ENCODE peak calls at places on chromosomes 7 and 10, in six cellular contexts. X is stomach, Q is nephron progenitor cell, B is B cell, Z is progenitor cell of endocrine pancreas, O is upper lobe of right lung. H is an unnamed sample.

GRCh38 chr7:92179393-92179924 is 517 bp upstream of the LRRD1 start:
- DNase-seq in X (no peak), Q (no peak), Z (no peak), B (no peak), O (no peak), H (no peak)

GRCh38 chr10:133159611-133159949 is 439 bp upstream of the KNDC1 start:
- DNase-seq in X (no peak), Q (no peak), O (no peak), B (no peak), Z (no peak), H (no peak)

GRCh38 chr7:41103331-41103730 is 599.6 kb downstream of the INHBA start:
- DNase-seq in X (no peak), B (no peak), Z (no peak), O (no peak), Q (no peak), H (no peak)

GRCh38 chr7:27171636-27172387 is 2.3 kb downstream of the HOXA10 start:
- DNase-seq in X (no peak), O (peak), B (no peak), Q (peak), Z (no peak), H (no peak)

GRCh38 chr10:70679498-70679897 is 7.2 kb downstream of the ADAMTS14 start:
- DNase-seq in Q (no peak), X (no peak), B (no peak), O (no peak), Z (no peak), H (no peak)

GRCh38 chr7:47300472-47301021 is 281.4 kb downstream of the TNS3 start:
- DNase-seq in Q (no peak), X (no peak), O (no peak), Z (no peak), B (no peak), H (no peak)

GRCh38 chr10:97921581-97922377 is 72.1 kb downstream of the GOLGA7B start:
- DNase-seq in O (peak), Z (no peak), X (peak), B (no peak), Q (no peak), H (no peak)

GRCh38 chr7:125668321-125668993 is 738.8 kb upstream of the POT1 start:
- DNase-seq in Q (no peak), Z (no peak), X (no peak), B (no peak), O (no peak), H (no peak)

GRCh38 chr10:61835069-61835908 is 66.2 kb upstream of the ARID5B start:
- DNase-seq in Z (no peak), B (no peak), Q (no peak), X (peak), O (no peak), H (no peak)

GRCh38 chr7:69067397-69067796 is 530.9 kb upstream of the AUTS2 start:
- DNase-seq in X (peak), B (no peak), Z (no peak), Q (peak), O (peak), H (no peak)

GRCh38 chr7:157759246-157759805 is 422.5 kb downstream of the DNAJB6 start:
- DNase-seq in Q (no peak), B (no peak), O (no peak), Z (no peak), X (no peak), H (no peak)

GRCh38 chr10:57169597-57169996 is 808.5 kb upstream of the ZWINT start:
- DNase-seq in X (no peak), Z (no peak), O (no peak), Q (no peak), B (no peak), H (no peak)

GRCh38 chr7:47477191-47478016 is 104.5 kb downstream of the TNS3 start:
- DNase-seq in B (no peak), Z (no peak), Q (no peak), O (no peak), X (no peak), H (no peak)

GRCh38 chr7:128103498-128104108 is 72.4 kb upstream of the LRRC4 start:
- DNase-seq in Z (no peak), B (no peak), X (no peak), Q (no peak), O (no peak), H (no peak)

GRCh38 chr10:17984056-17984455 is 32.3 kb downstream of the SLC39A12 start:
- DNase-seq in Q (no peak), Z (no peak), B (no peak), X (no peak), O (no peak), H (no peak)

GRCh38 chr7:42233939-42234338 is 3.1 kb downstream of the GLI3 start:
- DNase-seq in Z (no peak), B (no peak), X (no peak), O (no peak), Q (no peak), H (no peak)

GRCh38 chr7:8260871-8261707 is 878 bp downstream of the ICA1 start:
- DNase-seq in O (peak), X (peak), Q (no peak), B (no peak), Z (peak), H (no peak)

GRCh38 chr10:118041316-118041715 is 5.4 kb downstream of the RAB11FIP2 start:
- DNase-seq in X (no peak), B (no peak), Z (no peak), Q (no peak), O (no peak), H (no peak)

GRCh38 chr7:132462478-132462877 is 113.8 kb downstream of the PLXNA4 start:
- DNase-seq in O (no peak), Z (no peak), B (no peak), X (no peak), Q (no peak), H (no peak)

GRCh38 chr10:86361134-86362128 is 5.2 kb downstream of the GRID1 start:
- DNase-seq in B (no peak), Z (no peak), X (no peak), O (peak), Q (no peak), H (no peak)

GRCh38 chr7:142571581-142571980 is 177.7 kb upstream of the PRSS1 start:
- DNase-seq in Q (no peak), X (no peak), O (no peak), B (no peak), Z (no peak), H (no peak)

GRCh38 chr10:112435013-112435619 is 11.6 kb downstream of the ZDHHC6 start:
- DNase-seq in Z (no peak), Q (no peak), O (no peak), X (no peak), B (no peak), H (no peak)

GRCh38 chr7:24318326-24318725 is 34.3 kb downstream of the NPY start:
- DNase-seq in Z (no peak), Q (peak), O (no peak), X (no peak), B (no peak), H (no peak)

GRCh38 chr7:151817981-151818673 is 58.8 kb downstream of the PRKAG2 start:
- DNase-seq in O (peak), Q (no peak), B (no peak), Z (no peak), X (no peak), H (no peak)

GRCh38 chr10:80416401-80417098 is 8.2 kb downstream of the PRXL2A start:
- DNase-seq in B (no peak), O (no peak), Q (peak), X (peak), Z (no peak), H (no peak)

GRCh38 chr7:159193543-159193942 is 48.9 kb upstream of the VIPR2 start:
- DNase-seq in Q (no peak), X (no peak), Z (no peak), O (no peak), B (no peak), H (no peak)

GRCh38 chr7:69211739-69212138 is 386.5 kb upstream of the AUTS2 start:
- DNase-seq in O (no peak), X (no peak), Q (no peak), B (no peak), Z (no peak), H (no peak)

GRCh38 chr10:132434405-132435005 is 37.5 kb downstream of the PWWP2B start:
- DNase-seq in X (no peak), Z (no peak), Q (no peak), O (peak), B (peak), H (no peak)

GRCh38 chr7:50394315-50394714 is 55.8 kb downstream of the FIGNL1 start:
- DNase-seq in O (no peak), X (no peak), B (no peak), Q (no peak), Z (no peak), H (no peak)

GRCh38 chr10:53598914-53599313 is 826.3 kb upstream of the MBL2 start:
- DNase-seq in X (no peak), Q (no peak), B (no peak), Z (no peak), O (no peak), H (no peak)

GRCh38 chr10:132104471-132105301 is 38.9 kb downstream of the JAKMIP3 start:
- DNase-seq in Q (no peak), X (peak), O (peak), B (no peak), Z (peak), H (no peak)

GRCh38 chr10:101415884-101416283 is 61.9 kb downstream of the BTRC start:
- DNase-seq in Q (no peak), X (no peak), B (no peak), Z (no peak), O (no peak), H (no peak)

GRCh38 chr7:113159746-113160339 is 41.5 kb upstream of the SMIM30 start:
- DNase-seq in Z (no peak), O (no peak), X (no peak), Q (peak), B (no peak), H (no peak)

GRCh38 chr7:18426564-18427226 is 68.9 kb upstream of the HDAC9 start:
- DNase-seq in B (no peak), Z (no peak), X (no peak), O (no peak), Q (no peak), H (no peak)

GRCh38 chr7:150383710-150384397 is 4.7 kb downstream of the ZNF775 start:
- DNase-seq in O (peak), X (no peak), Q (peak), B (no peak), Z (peak), H (no peak)

GRCh38 chr7:94908204-94909022 is 1.0 kb downstream of the PPP1R9A start:
- DNase-seq in B (no peak), O (peak), Z (peak), X (peak), Q (peak), H (no peak)

GRCh38 chr7:7884855-7885254 is 83.7 kb upstream of the GLCCI1 start:
- DNase-seq in O (no peak), X (no peak), Z (no peak), B (no peak), Q (no peak), H (no peak)

GRCh38 chr7:43537765-43538403 is 45.0 kb upstream of the STK17A start:
- DNase-seq in X (no peak), O (no peak), B (no peak), Z (no peak), Q (no peak), H (no peak)

DNA sequence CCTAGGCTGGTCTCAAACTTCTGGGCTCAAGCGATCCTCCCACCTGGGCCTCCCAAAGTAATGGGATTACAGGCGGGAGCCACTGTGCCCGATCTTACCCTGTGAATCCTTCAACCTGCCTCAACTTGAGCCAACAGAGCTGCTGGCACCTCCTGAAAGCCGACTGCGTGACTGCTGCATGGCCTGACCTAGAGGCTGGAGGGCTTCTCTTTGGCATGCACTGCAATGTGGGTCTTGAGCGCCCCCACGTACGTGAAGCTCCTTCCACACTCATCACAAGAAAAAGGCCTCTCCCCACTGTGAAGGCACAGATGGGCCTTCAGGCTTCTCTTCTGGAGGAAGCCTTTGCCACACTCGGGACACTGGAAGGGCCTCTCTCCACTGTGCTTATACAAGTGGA is 12.9 kb upstream of the ZNF786 start:
- DNase-seq in Q (no peak), Z (no peak), O (peak), B (no peak), X (no peak), H (no peak)
- TF ChIP-seq CTCF in Q (no peak), Z (no peak), O (no peak), B (no peak), X (no peak), H (no peak)

GRCh38 chr7:35185908-35186731 is 67.8 kb downstream of the TBX20 start:
- DNase-seq in O (no peak), Q (peak), X (no peak), Z (peak), B (no peak), H (no peak)
- TF ChIP-seq CTCF in O (no peak), Q (no peak), X (no peak), Z (peak), B (no peak), H (no peak)

GRCh38 chr10:79267449-79267848 is 79.8 kb upstream of the PPIF start:
- DNase-seq in X (no peak), Z (no peak), B (no peak), Q (no peak), O (no peak), H (no peak)
- TF ChIP-seq CTCF in X (no peak), Z (no peak), B (peak), Q (no peak), O (peak), H (no peak)

DNA sequence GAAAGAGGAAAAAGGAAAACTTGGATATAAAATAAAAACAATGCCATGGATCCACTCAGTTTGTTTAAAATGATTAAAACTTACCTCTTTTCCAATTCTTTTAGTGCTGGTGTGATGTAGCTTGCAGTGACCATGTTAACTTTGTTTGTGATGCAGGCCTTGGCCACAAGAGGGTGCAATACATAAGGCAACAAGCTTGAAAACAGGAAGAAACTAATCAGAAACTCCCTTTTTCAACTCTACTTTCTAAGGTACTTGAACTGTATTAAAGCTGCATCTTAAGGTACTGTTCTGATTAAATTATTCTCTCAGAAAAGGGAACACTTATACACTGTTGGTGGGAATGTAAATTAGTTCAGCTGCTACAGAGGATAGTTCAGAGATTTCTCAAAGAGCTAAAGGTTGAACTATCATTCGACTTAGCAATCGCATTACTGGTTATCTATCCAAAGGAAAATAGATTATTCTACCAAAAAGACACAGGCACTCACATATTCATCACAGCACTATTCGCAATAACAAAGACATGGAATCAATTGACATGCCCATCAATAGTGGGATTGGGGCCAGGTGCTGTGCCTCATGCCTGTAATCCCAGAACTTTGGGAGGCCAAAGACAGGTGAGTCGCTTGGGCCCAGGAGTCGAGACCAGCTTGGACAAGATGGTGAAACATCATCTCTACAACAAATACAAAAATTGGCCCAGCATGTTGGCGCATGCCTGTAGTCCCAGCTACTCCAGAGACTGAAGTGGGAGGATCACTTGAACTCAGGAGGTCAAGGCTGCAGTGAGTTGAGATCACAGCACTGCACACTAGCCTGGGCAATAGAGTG is 50.9 kb downstream of the AASS start:
- DNase-seq in Q (peak), O (no peak), B (peak), X (peak), Z (peak), H (peak)
- TF ChIP-seq CTCF in Q (peak), O (peak), B (peak), X (peak), Z (peak), H (peak)

DNA sequence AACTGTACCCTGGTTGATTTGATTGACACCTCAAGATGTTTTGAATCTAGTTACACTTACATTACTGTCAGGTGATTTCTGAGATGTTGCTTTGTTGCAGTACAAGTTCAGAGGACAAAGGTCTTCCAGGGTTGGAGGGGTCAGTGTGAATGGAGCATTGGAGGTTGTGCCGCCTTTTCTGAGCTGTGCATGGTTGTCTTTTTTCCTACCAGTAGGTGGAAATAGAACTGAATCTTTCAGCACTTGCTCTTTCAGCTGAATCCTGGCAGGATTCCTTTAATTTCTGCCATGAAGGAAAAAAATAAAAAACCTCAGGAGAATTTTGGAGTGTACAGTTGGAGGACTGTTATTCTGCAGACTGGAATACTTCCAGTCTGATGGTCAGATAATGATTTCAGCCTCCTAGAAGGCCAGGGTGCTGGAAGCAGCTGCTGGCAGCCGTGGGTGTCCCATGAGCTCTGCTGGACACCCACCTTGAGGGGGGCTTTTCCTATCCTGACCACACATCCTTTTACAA is 82.7 kb downstream of the PLCE1 start:
- DNase-seq in X (no peak), B (no peak), O (no peak), Z (no peak), Q (no peak), H (no peak)
- TF ChIP-seq CTCF in X (no peak), B (no peak), O (peak), Z (peak), Q (no peak), H (no peak)

DNA sequence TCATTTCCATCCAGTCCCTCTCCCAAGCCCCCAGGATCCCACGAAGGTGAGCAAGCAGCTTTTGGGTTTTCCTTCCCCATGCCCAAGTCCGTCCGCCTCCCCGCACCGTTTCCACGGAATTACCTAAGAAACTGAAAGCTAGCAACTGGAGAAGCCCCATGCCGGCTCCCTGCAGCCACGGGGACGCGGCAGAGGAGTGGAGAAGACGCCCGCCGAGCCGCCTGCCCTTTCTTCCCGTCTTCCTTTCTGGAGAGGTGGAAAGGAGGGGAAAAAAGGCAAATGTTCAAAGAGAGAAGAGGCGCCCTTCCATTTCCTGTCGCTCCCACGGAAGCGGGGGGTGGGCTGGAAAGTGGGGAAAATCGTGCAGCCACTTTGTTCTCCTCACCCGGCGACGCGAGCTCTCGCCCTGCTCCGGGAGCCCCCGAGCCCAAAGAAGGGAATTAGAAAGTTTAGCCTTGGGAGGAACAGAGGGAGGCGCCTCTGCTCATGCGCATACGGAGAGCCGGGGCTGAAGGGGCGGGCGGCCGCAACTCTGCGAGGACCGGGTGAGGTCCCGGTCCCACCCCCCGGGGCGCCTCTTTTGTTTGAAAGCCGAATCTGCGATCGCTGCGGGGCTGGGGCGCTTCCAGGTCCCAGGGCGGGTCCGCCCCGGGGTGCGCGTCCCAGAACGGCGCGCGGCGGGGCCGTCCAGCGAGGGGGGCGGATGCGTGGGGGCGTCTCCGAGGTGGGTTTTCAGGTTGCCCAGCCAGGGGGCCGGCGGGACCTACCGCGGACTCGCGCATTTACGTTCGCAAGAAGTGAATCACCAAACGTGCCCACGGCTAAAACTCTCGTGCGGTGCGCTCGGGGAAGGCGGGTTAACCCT is at the start of gene LAMB1:
- DNase-seq in O (peak), B (no peak), Z (peak), Q (peak), X (peak), H (no peak)
- TF ChIP-seq CTCF in O (no peak), B (no peak), Z (no peak), Q (no peak), X (no peak), H (no peak)

GRCh38 chr10:5303504-5303903 is 61.3 kb upstream of the UCN3 start:
- DNase-seq in Q (no peak), X (no peak), Z (no peak), B (no peak), O (no peak), H (no peak)

GRCh38 chr10:5310914-5311313 is 53.9 kb upstream of the UCN3 start:
- DNase-seq in O (no peak), B (no peak), X (no peak), Q (no peak), Z (no peak), H (no peak)

GRCh38 chr10:5299950-5300349 is 64.8 kb upstream of the UCN3 start:
- DNase-seq in B (no peak), Z (no peak), X (no peak), Q (no peak), O (no peak), H (no peak)

DNA sequence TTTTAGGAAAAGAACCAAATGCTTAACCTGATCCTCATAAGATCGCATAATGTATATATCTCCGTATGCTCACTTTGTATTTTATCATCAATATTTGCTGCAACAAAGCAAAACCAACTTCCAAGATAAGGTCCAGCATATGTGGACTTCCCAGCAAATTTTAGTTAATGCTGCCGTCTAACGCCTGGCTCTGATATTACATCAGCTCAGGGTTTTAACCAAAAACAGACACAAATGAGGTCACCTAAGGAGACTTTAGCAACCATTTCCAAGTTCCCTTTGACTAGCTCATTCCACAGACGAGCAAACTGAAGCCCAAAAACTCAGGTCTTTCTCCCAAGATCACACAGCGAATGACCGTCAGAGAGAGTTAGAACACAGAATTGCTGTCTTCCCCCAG is 59.4 kb upstream of the UCN3 start:
- DNase-seq in O (no peak), B (no peak), Z (no peak), X (no peak), Q (no peak), H (no peak)
- TF ChIP-seq CTCF in O (no peak), B (no peak), Z (no peak), X (no peak), Q (no peak), H (no peak)

GRCh38 chr7:21550821-21551531 is 8.1 kb downstream of the DNAH11 start:
- DNase-seq in O (no peak), Q (no peak), Z (no peak), B (no peak), X (no peak), H (no peak)
- TF ChIP-seq CTCF in O (no peak), Q (no peak), Z (no peak), B (no peak), X (no peak), H (no peak)

H was measured in CD4-positive, alpha-beta T cell.